ENCODE peak calls at places on chromosomes 3 and 15, in four cellular contexts. X is H1, H is K562, N is GM12878. A is an unnamed sample.
A peak's percentile ranks its signal among the peaks of the same experiment; 100 is the strongest.

GRCh38 chr3:51709004-51709420 is 2.1 kb downstream of the GRM2 start:
- DNase-seq in X (no peak), H (no peak), N (no peak), A (peak; percentile 20)

GRCh38 chr3:16056210-16056607 is 118.3 kb upstream of the GALNT15 start:
- DNase-seq in X (no peak), H (no peak), N (no peak), A (no peak)

GRCh38 chr15:29411299-29411698 is 141.7 kb upstream of the NSMCE3 start:
- DNase-seq in X (no peak), H (no peak), N (no peak), A (no peak)

GRCh38 chr3:188531210-188531609 is 377.3 kb downstream of the LPP start:
- DNase-seq in X (no peak), H (no peak), N (no peak), A (no peak)

GRCh38 chr3:99315896-99316295 is 322.5 kb upstream of the COL8A1 start:
- DNase-seq in X (no peak), H (no peak), N (no peak), A (no peak)

GRCh38 chr3:157375342-157375986 is 61.2 kb upstream of the PTX3 start:
- DNase-seq in X (no peak), H (no peak), N (no peak), A (no peak)

GRCh38 chr3:9793161-9793781 is 389 bp downstream of the ARPC4 start:
- DNase-seq in X (no peak), H (peak; percentile 56), N (no peak), A (peak; percentile 35)

GRCh38 chr3:194312186-194312742 is 38.9 kb downstream of the CPN2 start:
- DNase-seq in X (no peak), H (no peak), N (no peak), A (no peak)

GRCh38 chr3:111989061-111989678 is 9.6 kb upstream of the TAGLN3 start:
- DNase-seq in X (no peak), H (peak; percentile 10), N (no peak), A (peak; percentile 57)

GRCh38 chr3:126828306-126828705 is 124.3 kb downstream of the CHCHD6 start:
- DNase-seq in X (no peak), H (no peak), N (no peak), A (no peak)

GRCh38 chr3:195260286-195260905 is 10.6 kb downstream of the XXYLT1 start:
- DNase-seq in X (peak; percentile 90), H (no peak), N (no peak), A (peak; percentile 53)

GRCh38 chr15:28994142-28994829 is 108.5 kb downstream of the APBA2 start:
- DNase-seq in X (no peak), H (no peak), N (no peak), A (no peak)

GRCh38 chr3:9194509-9195184 is 54.8 kb downstream of the SRGAP3 start:
- DNase-seq in X (no peak), H (no peak), N (no peak), A (no peak)

GRCh38 chr15:77527831-77528231 is 104.9 kb downstream of the LINGO1 start:
- DNase-seq in X (no peak), H (no peak), N (no peak), A (no peak)

GRCh38 chr3:52704611-52705437 is 767 bp downstream of the GLT8D1 start:
- DNase-seq in X (no peak), H (peak; percentile 22), N (no peak), A (peak; percentile 52)

GRCh38 chr3:69085543-69086132 is 901 bp downstream of the ARL6IP5 start:
- DNase-seq in X (no peak), H (peak; percentile 15), N (no peak), A (peak; percentile 35)

GRCh38 chr15:59294961-59295741 is 77.5 kb downstream of the MYO1E start:
- DNase-seq in X (no peak), H (no peak), N (no peak), A (no peak)

GRCh38 chr15:59298255-59298856 is 74.3 kb downstream of the MYO1E start:
- DNase-seq in X (no peak), H (no peak), N (peak; percentile 99), A (no peak)

GRCh38 chr15:59295742-59296090 is 77.0 kb downstream of the MYO1E start:
- DNase-seq in X (no peak), H (no peak), N (no peak), A (no peak)

GRCh38 chr15:59294574-59294960 is 78.1 kb downstream of the MYO1E start:
- DNase-seq in X (no peak), H (no peak), N (no peak), A (no peak)

DNA sequence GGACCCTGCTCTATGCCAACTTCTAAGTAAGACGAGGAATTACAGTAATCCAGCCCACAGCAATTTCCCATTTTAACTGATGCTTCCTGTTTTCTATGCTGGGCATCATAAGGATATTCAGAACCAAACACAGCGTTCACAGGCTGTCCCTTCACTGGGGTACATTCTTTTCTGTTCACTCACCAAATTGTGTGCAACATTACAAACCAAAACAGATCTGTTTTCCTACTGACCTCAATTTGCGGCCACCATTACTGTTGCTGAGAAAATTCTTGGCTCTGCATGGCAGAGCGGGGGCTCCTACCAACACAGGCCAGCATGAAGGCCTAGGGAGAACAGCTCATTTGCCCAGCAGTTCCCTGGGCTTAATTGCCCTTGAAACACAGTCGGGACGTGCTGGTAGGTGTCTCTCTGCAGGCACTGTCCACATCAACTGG is 76.5 kb downstream of the MYO1E start:
- DNase-seq in X (no peak), H (no peak), N (no peak), A (no peak)
- TF ChIP-seq NRF1 in X (no peak), H (no peak), N (no peak), A (no peak)

GRCh38 chr3:183769453-183769852 is 55.9 kb downstream of the MAP6D1 start:
- DNase-seq in X (no peak), H (no peak), N (no peak), A (no peak)

GRCh38 chr3:183779896-183780450 is 45.4 kb downstream of the MAP6D1 start:
- DNase-seq in X (no peak), H (no peak), N (no peak), A (no peak)

GRCh38 chr3:183775781-183776180 is 49.6 kb downstream of the MAP6D1 start:
- DNase-seq in X (no peak), H (no peak), N (no peak), A (no peak)

GRCh38 chr3:183777016-183777618 is 48.3 kb downstream of the MAP6D1 start:
- DNase-seq in X (no peak), H (no peak), N (no peak), A (no peak)

GRCh38 chr3:183774631-183775030 is 50.7 kb downstream of the MAP6D1 start:
- DNase-seq in X (no peak), H (no peak), N (no peak), A (no peak)
- TF ChIP-seq NRF1 in X (no peak), H (no peak), N (no peak), A (no peak)

DNA sequence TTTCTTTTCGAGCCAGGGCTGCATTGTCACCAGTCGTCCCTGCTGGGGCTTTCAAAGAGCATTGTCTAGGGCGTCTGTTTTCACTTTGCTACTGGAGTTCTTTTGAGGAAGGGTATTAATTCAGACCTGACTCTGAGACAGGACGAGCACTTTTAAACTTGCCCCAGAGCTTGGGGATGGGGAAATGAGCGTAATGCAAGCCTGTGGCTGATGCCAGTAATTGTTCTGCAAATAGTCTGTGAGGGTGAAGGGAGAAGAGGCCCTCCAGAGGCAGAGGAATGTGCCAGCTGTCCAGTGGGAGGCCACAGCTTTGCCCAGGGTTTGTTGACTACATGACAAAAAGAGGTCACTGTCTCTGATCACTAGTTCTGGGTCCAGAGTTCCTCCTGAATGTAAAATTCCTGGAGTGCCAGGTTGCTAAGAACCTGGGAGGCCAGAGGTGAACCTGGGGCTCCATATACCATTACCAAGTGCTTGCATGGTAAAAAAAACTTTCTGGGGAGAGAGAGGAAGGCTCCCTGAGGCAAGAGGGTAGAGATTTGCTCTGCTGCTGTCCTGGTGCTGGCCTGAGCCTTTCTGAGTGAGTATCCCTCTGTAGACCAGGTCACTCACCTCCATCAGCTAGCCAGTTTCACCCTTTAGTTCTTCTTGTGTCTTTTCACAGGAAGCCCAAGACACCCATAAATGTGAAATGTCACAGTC is 14.8 kb downstream of the EEFSEC start:
- DNase-seq in X (no peak), H (no peak), N (no peak), A (peak; percentile 28)
- TF ChIP-seq NRF1 in X (no peak), H (no peak), N (no peak), A (no peak)

GRCh38 chr3:122572940-122573412 is 4.5 kb upstream of the PARP15 start:
- DNase-seq in X (no peak), H (peak; percentile 13), N (peak; percentile 77), A (no peak)

GRCh38 chr3:122581622-122582021 is 4.2 kb downstream of the PARP15 start:
- DNase-seq in X (no peak), H (no peak), N (no peak), A (no peak)

GRCh38 chr3:122576174-122576940 is 1.1 kb upstream of the PARP15 start:
- DNase-seq in X (no peak), H (no peak), N (peak; percentile 100), A (no peak)

GRCh38 chr3:122578110-122578740 is 775 bp downstream of the PARP15 start:
- DNase-seq in X (no peak), H (no peak), N (no peak), A (no peak)

DNA sequence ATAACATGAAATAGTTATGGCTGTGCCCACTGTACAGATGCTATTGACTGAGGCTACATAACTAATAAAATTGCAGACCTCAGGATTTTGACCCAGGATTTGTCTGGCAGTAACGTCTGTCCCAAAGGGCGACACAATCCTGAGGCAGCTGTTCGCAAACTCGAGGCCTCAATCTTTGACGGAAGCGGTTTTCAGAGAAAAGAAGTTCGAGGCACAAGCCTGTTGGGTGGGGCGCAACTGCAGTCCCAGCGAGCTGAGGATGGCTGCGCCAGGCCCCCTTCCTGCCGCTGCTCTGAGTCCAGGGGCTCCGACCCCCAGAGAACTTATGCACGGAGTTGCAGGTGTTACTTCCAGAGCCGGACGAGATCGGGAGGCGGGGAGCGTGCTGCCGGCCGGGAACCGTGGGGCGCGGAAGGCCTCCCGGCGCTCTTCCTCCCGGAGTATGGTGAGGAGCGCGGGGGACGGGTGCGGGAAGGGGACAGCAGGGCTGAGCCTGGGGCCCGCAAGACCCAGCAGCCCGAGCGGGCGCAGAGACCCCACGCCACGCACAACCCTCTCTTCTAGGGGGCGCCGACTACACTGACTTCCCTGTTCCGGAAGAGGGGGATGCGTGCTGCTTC is at the start of gene PARP15:
- DNase-seq in X (peak; percentile 67), H (peak; percentile 7), N (no peak), A (peak; percentile 30)
- TF ChIP-seq NRF1 in X (no peak), H (no peak), N (no peak), A (no peak)

GRCh38 chr3:155070932-155071387 is 9.2 kb upstream of the MME start:
- DNase-seq in X (no peak), H (peak; percentile 11), N (no peak), A (peak; percentile 20)
- TF ChIP-seq NRF1 in X (no peak), H (no peak), N (no peak), A (no peak)